ENCODE peak calls at places on chromosomes 13 and 19, in seven cellular contexts. J is trophoblast cell; E is ovary; N is EL; V is iPS DF 19.7; X is posterior cingulate gyrus; A is stimulated activated CD4-positive, alpha-beta T cell treated with anti-CD3 and anti-CD28 coated beads, Interleukin-2, amount 100 ng/mL, for 48 hours. K is an unnamed sample.

GRCh38 chr13:40982772-40983171 is 36.3 kb downstream of the ELF1 start:
- DNase-seq in N (no peak), E (no peak), J (peak), X (no peak), V (no peak), A (no peak), K (no peak)

GRCh38 chr19:5360003-5360820 is 19.6 kb upstream of the PTPRS start:
- DNase-seq in V (no peak), A (no peak), E (no peak), J (no peak), X (no peak), N (peak), K (no peak)

GRCh38 chr19:35224681-35225604 is 3.6 kb downstream of the FAM187B start:
- DNase-seq in N (no peak), V (no peak), A (no peak), J (no peak), X (no peak), E (no peak), K (no peak)

GRCh38 chr13:25179810-25180437 is 7.8 kb upstream of the AMER2 start:
- DNase-seq in J (no peak), E (no peak), X (no peak), A (no peak), V (no peak), N (no peak), K (no peak)

GRCh38 chr19:4066176-4066606 is 508 bp downstream of the ZBTB7A start:
- DNase-seq in J (no peak), X (peak), E (peak), V (no peak), N (no peak), A (no peak), K (no peak)

GRCh38 chr19:42207767-42208259 is 9.7 kb downstream of the DEDD2 start:
- DNase-seq in A (no peak), E (no peak), N (peak), J (peak), V (no peak), X (no peak), K (peak)

GRCh38 chr13:26132756-26133155 is 80.9 kb upstream of the SHISA2 start:
- DNase-seq in N (peak), A (no peak), X (no peak), V (no peak), J (no peak), E (no peak), K (peak)

GRCh38 chr19:33916792-33917191 is 120.1 kb downstream of the KCTD15 start:
- DNase-seq in V (no peak), A (no peak), E (no peak), J (no peak), X (no peak), N (no peak), K (no peak)

GRCh38 chr19:54707932-54708331 is 16.3 kb upstream of the KIR3DL3 start:
- DNase-seq in A (no peak), E (no peak), V (no peak), J (no peak), X (no peak), N (no peak), K (no peak)

GRCh38 chr13:34416833-34417425 is 525.1 kb upstream of the NBEA start:
- DNase-seq in V (no peak), X (peak), N (peak), J (no peak), E (peak), A (no peak), K (peak)